ENCODE peak calls at places on chromosomes 6 and 20, in four cellular contexts. E is ovary, L is A549, A is tibial nerve. M is an unnamed sample.

GRCh38 chr6:113824411-113824810 is 32.7 kb upstream of the MARCKS start:
- DNase-seq in E (no peak), L (no peak), A (no peak), M (no peak)

GRCh38 chr20:21099653-21100589 is 6.2 kb downstream of the LINC00237 start:
- DNase-seq in E (no peak), L (no peak), A (no peak), M (no peak)

GRCh38 chr6:62344850-62345249 is 58.8 kb upstream of the KHDRBS2 start:
- DNase-seq in E (no peak), L (no peak), A (no peak), M (no peak)

GRCh38 chr6:170231496-170232185 is 59.2 kb downstream of the DLL1 start:
- DNase-seq in E (no peak), L (no peak), A (no peak), M (no peak)

GRCh38 chr6:162854228-162854627 is 126.5 kb downstream of the PACRG start:
- DNase-seq in E (no peak), L (no peak), A (no peak), M (no peak)

GRCh38 chr6:16154904-16155303 is 26.0 kb downstream of the MYLIP start:
- DNase-seq in E (no peak), L (no peak), A (peak; percentile 59), M (no peak)

GRCh38 chr6:167576050-167576741 is 250.5 kb upstream of the AFDN start:
- DNase-seq in E (no peak), L (no peak), A (peak; percentile 3), M (peak; percentile 52)

GRCh38 chr6:116969211-116969863 is 92.3 kb downstream of the RFX6 start:
- DNase-seq in E (no peak), L (peak; percentile 41), A (no peak), M (no peak)

GRCh38 chr6:43817192-43817591 is 47.2 kb downstream of the VEGFA start:
- DNase-seq in E (no peak), L (peak; percentile 66), A (no peak), M (no peak)

GRCh38 chr6:135250751-135251356 is 69.7 kb downstream of the MYB start:
- DNase-seq in E (no peak), L (no peak), A (no peak), M (no peak)

GRCh38 chr6:38188677-38189335 is 369.3 kb downstream of the ZFAND3 start:
- DNase-seq in E (no peak), L (no peak), A (no peak), M (no peak)

GRCh38 chr6:15501806-15502450 is 160.9 kb downstream of the DTNBP1 start:
- DNase-seq in E (peak; percentile 71), L (no peak), A (no peak), M (peak; percentile 81)

GRCh38 chr6:139538366-139538765 is 163.9 kb upstream of the CITED2 start:
- DNase-seq in E (no peak), L (no peak), A (no peak), M (no peak)

GRCh38 chr6:31541059-31541657 is 645 bp downstream of the DDX39B start:
- DNase-seq in E (peak; percentile 54), L (peak; percentile 14), A (peak; percentile 66), M (no peak)

GRCh38 chr6:34657307-34657978 is 39.1 kb downstream of the ILRUN start:
- DNase-seq in E (peak; percentile 62), L (peak; percentile 60), A (peak; percentile 55), M (peak; percentile 70)
- TF ChIP-seq EP300 in E (no peak), L (no peak), A (no peak), M (no peak)

DNA sequence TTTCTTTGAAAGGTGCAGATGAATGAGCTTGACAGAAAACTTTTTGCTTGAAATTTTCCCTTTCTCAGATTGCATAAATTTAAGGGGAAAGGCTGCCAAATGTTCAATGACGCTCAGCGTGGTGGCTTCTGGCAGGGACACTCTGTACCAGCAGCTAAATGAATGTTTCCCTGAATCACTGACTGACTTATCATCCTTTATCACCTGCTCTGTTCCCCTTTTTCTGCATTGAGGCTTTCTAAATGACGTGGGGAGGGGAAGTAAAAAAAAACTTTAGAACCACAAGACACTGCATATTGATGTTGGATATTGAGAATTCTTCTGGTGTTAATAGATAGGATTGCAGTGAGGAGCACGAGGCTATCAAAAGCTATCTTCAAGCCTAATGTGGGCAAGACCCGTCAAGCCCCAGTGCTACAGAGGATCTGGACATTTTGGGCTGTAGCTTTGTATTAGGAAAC is 46.9 kb upstream of the ENPP5 start:
- DNase-seq in E (no peak), L (no peak), A (peak; percentile 54), M (no peak)
- TF ChIP-seq EP300 in E (peak; percentile 95), L (no peak), A (peak; percentile 78), M (peak; percentile 85)

DNA sequence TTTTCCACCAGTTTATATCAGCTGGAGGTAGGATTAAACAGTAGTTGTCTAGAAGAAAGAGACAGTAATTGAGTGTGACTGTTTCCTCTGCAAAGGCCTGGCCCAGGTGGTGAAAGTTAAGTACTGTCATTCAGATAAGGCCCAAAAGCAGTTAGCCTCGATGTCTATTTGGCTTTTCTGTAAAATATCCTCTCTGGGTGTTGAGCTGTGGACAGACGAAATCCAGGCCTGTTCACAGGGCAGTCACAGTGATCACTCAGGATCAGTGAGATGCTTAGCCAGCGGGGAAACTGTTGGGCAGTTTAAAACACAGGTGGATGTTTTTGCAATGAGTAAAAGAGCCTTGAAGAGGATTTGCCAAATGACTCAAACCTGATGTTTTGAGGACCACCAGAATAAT is 22.0 kb upstream of the PRDM1 start:
- DNase-seq in E (no peak), L (no peak), A (no peak), M (no peak)
- TF ChIP-seq EP300 in E (no peak), L (no peak), A (no peak), M (no peak)

GRCh38 chr20:32538526-32538918 is 46.6 kb downstream of the NOL4L start:
- DNase-seq in E (no peak), L (no peak), A (no peak), M (no peak)

GRCh38 chr20:32536861-32537656 is 48.1 kb downstream of the NOL4L start:
- DNase-seq in E (no peak), L (no peak), A (no peak), M (no peak)

GRCh38 chr20:32539063-32539816 is 45.9 kb downstream of the NOL4L start:
- DNase-seq in E (no peak), L (no peak), A (no peak), M (no peak)

GRCh38 chr20:32535953-32536823 is 48.9 kb downstream of the NOL4L start:
- DNase-seq in E (peak; percentile 24), L (peak; percentile 44), A (no peak), M (no peak)

GRCh38 chr20:32537657-32538525 is 47.2 kb downstream of the NOL4L start:
- DNase-seq in E (no peak), L (no peak), A (no peak), M (no peak)
- TF ChIP-seq EP300 in E (no peak), L (no peak), A (no peak), M (no peak)

DNA sequence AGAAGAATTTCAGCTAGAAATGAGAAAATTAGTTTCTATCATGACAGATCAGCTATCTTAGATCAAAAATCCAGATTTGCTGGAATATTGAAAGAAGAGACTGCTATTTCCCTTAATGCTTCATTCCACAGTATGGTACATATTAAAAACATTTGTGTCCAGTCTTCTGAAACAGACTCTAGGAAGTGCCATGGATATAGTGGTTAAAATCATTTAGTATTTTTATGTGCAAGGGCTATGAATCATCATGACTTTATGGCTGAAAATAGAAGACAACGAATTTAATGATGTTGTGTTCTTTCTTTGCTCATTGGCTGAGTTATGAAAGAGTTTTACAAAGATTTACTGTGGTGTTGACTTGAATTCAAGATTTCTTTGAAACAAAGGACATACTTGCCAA is 146.6 kb downstream of the ANKRD60 start:
- DNase-seq in E (no peak), L (no peak), A (no peak), M (no peak)
- TF ChIP-seq EP300 in E (no peak), L (no peak), A (no peak), M (no peak)

GRCh38 chr6:27213544-27214125 is 33.9 kb upstream of the PRSS16 start:
- DNase-seq in E (no peak), L (peak; percentile 31), A (no peak), M (no peak)
- TF ChIP-seq EP300 in E (no peak), L (no peak), A (no peak), M (no peak)

DNA sequence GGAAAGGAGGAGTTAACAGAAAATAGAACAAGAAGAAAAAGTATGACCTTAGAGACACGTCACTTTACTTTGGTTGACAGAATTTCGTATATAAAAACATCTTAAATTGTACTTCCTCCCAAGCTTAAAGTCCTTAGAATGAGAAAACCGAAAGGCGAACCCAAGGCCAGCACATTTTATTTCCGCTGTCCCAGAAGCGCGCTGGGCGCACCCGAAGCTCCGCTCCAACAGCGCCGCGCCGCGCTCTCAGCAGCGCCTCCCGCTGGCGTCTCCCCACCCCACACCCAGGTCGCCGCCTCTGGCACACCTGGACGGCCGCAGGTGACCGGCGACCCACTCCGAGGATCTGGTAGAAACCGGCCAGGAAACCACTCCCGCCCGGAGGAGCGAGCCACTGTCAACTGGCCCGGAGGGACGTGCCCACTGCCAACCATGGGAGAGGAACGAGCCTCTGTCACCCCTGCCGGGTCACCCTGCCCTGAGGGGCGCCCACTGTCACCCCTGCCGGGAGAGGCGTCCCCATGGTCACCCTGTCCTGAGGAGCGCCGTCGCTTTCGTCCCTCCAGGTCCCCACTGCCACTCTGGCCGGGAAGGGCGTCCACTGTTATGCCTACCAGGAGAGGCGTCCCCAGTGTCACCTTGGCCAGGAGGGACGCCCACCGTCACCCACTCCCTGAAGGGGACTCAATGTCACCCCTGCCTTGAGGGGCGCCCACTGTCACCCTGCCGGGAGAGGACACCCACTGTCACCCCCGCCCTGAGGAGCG is 824 bp downstream of the MPC1 start:
- DNase-seq in E (peak; percentile 53), L (peak; percentile 22), A (peak; percentile 41), M (peak; percentile 81)
- TF ChIP-seq EP300 in E (no peak), L (no peak), A (no peak), M (no peak)

GRCh38 chr6:85405175-85405852 is 44.6 kb upstream of the NT5E start:
- DNase-seq in E (no peak), L (peak; percentile 25), A (no peak), M (no peak)
- TF ChIP-seq EP300 in E (no peak), L (no peak), A (no peak), M (no peak)

DNA sequence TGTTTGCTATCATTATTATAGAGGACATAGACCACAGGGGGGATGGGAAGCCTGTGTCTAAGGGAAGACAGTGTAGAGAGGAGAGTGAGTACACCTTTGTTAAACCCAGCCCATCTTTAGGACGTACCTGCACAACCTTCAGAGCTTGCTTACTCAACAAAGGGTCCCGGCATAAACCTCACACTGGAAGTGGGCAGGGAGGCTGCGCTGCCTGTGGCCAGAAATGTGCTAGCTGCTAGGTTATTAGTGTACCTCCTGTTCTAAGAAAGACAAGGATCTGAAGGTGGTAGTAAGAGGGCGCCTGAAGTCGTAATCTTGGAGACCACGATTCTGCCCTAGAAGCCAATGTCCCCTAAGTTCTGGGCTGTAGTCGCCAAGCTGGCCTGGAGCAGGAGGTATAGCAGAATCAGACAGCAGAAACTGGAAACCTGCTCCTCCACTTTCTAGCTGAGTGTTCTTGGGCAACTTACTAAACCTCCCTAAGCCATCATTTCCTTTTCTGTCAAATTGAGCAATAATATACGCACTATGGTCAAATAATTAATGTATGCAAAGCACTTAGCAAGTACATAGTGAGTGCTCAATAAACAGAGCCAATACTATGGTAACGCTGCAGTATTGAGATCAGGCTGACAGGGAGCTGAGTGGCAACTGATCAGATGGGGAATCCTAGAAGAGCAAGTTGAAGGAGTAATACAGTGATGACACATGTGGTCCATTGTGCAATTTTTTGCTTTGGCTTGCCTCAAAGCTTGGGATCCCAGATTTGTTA is 16.8 kb upstream of the AKIRIN2 start:
- DNase-seq in E (no peak), L (no peak), A (no peak), M (no peak)
- TF ChIP-seq EP300 in E (no peak), L (no peak), A (no peak), M (no peak)

GRCh38 chr20:23293689-23294088 is 56.9 kb upstream of the NXT1 start:
- DNase-seq in E (peak; percentile 28), L (no peak), A (peak; percentile 46), M (peak; percentile 72)
- TF ChIP-seq EP300 in E (no peak), L (no peak), A (no peak), M (peak; percentile 18)

M was measured in sigmoid colon.